ENCODE peak calls at places on chromosomes 16 and 17, in nine cellular contexts. I is CD8-positive, alpha-beta T cell; V is H9; E is cardiac muscle cell; Y is SK-N-SH; R is psoas muscle; Q is esophagus muscularis mucosa; T is transverse colon; M is body of pancreas. W is an unnamed sample. For H3K27me3, the result is how much of the 10 kb centered on the place peaks cover.

GRCh38 chr17:66312912-66313311 is 10.5 kb downstream of the PRKCA start:
- DNase-seq in I (no peak), V (no peak), E (no peak), Y (no peak), R (no peak), Q (no peak), T (no peak), M (no peak), W (no peak)

GRCh38 chr16:53642094-53642493 is 61.6 kb downstream of the RPGRIP1L start:
- DNase-seq in I (no peak), V (no peak), E (no peak), Y (no peak), R (no peak), Q (no peak), T (no peak), M (no peak), W (no peak)

GRCh38 chr16:30349695-30350094 is 5.4 kb downstream of the CD2BP2 start:
- DNase-seq in I (no peak), V (no peak), E (no peak), Y (no peak), R (no peak), Q (no peak), T (peak), M (no peak), W (no peak)

GRCh38 chr16:698911-699671 is 6.5 kb downstream of the FBXL16 start:
- DNase-seq in I (no peak), V (no peak), E (no peak), Y (no peak), R (no peak), Q (no peak), T (no peak), M (no peak), W (no peak)

GRCh38 chr17:16877102-16877501 is 94.8 kb downstream of the TNFRSF13B start:
- DNase-seq in I (no peak), V (no peak), E (no peak), Y (no peak), R (no peak), Q (no peak), T (no peak), M (no peak), W (no peak)

GRCh38 chr16:3661311-3661710 is 6.8 kb downstream of the DNASE1 start:
- DNase-seq in I (no peak), V (no peak), E (no peak), Y (no peak), R (no peak), Q (no peak), T (no peak), M (no peak), W (no peak)

GRCh38 chr17:33038740-33039139 is 47.1 kb downstream of the SPACA3 start:
- DNase-seq in I (no peak), V (peak), E (peak), Y (peak), R (peak), Q (no peak), T (peak), M (peak), W (no peak)

GRCh38 chr16:11452746-11453344 is 107.6 kb downstream of the RMI2 start:
- DNase-seq in I (no peak), V (no peak), E (no peak), Y (no peak), R (no peak), Q (no peak), T (no peak), M (no peak), W (no peak)

GRCh38 chr17:80113033-80113484 is 11.7 kb downstream of the GAA start:
- DNase-seq in I (no peak), V (peak), E (no peak), Y (no peak), R (no peak), Q (no peak), T (no peak), M (no peak), W (no peak)

GRCh38 chr16:8204769-8205168 is 385.5 kb downstream of the TMEM114 start:
- DNase-seq in I (no peak), V (no peak), E (no peak), Y (no peak), R (no peak), Q (no peak), T (no peak), M (no peak), W (no peak)

GRCh38 chr17:1997146-1997586 is 28.0 kb downstream of the RTN4RL1 start:
- DNase-seq in I (no peak), V (no peak), E (no peak), Y (no peak), R (no peak), Q (no peak), T (no peak), M (peak), W (no peak)

GRCh38 chr17:57519199-57519598 is 225.9 kb downstream of the CCDC182 start:
- DNase-seq in I (no peak), V (no peak), E (peak), Y (no peak), R (no peak), Q (no peak), T (no peak), M (no peak), W (no peak)

GRCh38 chr16:80369559-80369958 is 171.2 kb upstream of the DYNLRB2 start:
- DNase-seq in I (no peak), V (peak), E (peak), Y (peak), R (no peak), Q (peak), T (peak), M (peak), W (peak)

GRCh38 chr16:30078744-30079143 is 3.0 kb downstream of the PPP4C start:
- DNase-seq in I (no peak), V (no peak), E (no peak), Y (no peak), R (no peak), Q (no peak), T (no peak), M (no peak), W (no peak)

GRCh38 chr16:87486282-87486681 is 6.5 kb downstream of the ZCCHC14 start:
- DNase-seq in I (no peak), V (no peak), E (no peak), Y (no peak), R (no peak), Q (no peak), T (no peak), M (no peak), W (no peak)

GRCh38 chr17:18857864-18858566 is at the start of gene PRPSAP2:
- DNase-seq in I (peak), V (peak), E (peak), Y (peak), R (peak), Q (peak), T (peak), M (peak), W (peak)

GRCh38 chr17:42832213-42832933 is 824 bp upstream of the PSME3 start:
- DNase-seq in I (no peak), V (no peak), E (no peak), Y (peak), R (no peak), Q (no peak), T (no peak), M (peak), W (no peak)

GRCh38 chr16:86307518-86307903 is 202.8 kb upstream of the FOXF1 start:
- DNase-seq in I (no peak), V (no peak), E (no peak), Y (no peak), R (no peak), Q (no peak), T (no peak), M (no peak), W (no peak)

GRCh38 chr16:30335598-30336474 is 19.3 kb downstream of the CD2BP2 start:
- DNase-seq in I (peak), V (peak), E (no peak), Y (no peak), R (no peak), Q (peak), T (peak), M (peak), W (no peak)

GRCh38 chr17:79647456-79647915 is 36.6 kb upstream of the RBFOX3 start:
- DNase-seq in I (no peak), V (peak), E (no peak), Y (peak), R (no peak), Q (peak), T (no peak), M (no peak), W (no peak)

GRCh38 chr16:14564881-14565687 is 65.0 kb downstream of the PARN start:
- DNase-seq in I (no peak), V (no peak), E (no peak), Y (no peak), R (no peak), Q (no peak), T (no peak), M (no peak), W (no peak)

GRCh38 chr16:53714080-53715050 is 10.4 kb downstream of the FTO start:
- DNase-seq in I (no peak), V (no peak), E (no peak), Y (no peak), R (no peak), Q (no peak), T (no peak), M (no peak), W (no peak)

GRCh38 chr17:935485-935884 is 44.1 kb downstream of the NXN start:
- DNase-seq in I (no peak), V (no peak), E (no peak), Y (no peak), R (no peak), Q (no peak), T (no peak), M (no peak), W (no peak)

GRCh38 chr17:65956814-65957213 is 235.1 kb downstream of the CEP112 start:
- DNase-seq in I (no peak), V (no peak), E (no peak), Y (no peak), R (no peak), Q (no peak), T (no peak), M (no peak), W (no peak)

GRCh38 chr16:28826141-28826540 is 3.3 kb downstream of the ATXN2L start:
- DNase-seq in I (no peak), V (no peak), E (no peak), Y (no peak), R (no peak), Q (no peak), T (no peak), M (no peak), W (no peak)

GRCh38 chr16:68524069-68524820 is 14.8 kb upstream of the ZFP90 start:
- DNase-seq in I (no peak), V (no peak), E (no peak), Y (no peak), R (no peak), Q (no peak), T (no peak), M (no peak), W (no peak)

GRCh38 chr17:17693253-17693954 is 12.1 kb downstream of the RAI1 start:
- DNase-seq in I (no peak), V (peak), E (peak), Y (peak), R (peak), Q (no peak), T (peak), M (peak), W (no peak)

GRCh38 chr16:85187002-85187401 is 74.7 kb upstream of the CIBAR2 start:
- DNase-seq in I (no peak), V (no peak), E (peak), Y (no peak), R (peak), Q (no peak), T (no peak), M (no peak), W (no peak)

GRCh38 chr17:36657763-36658490 is 56.5 kb downstream of the MRM1 start:
- DNase-seq in I (peak), V (peak), E (peak), Y (peak), R (no peak), Q (no peak), T (peak), M (no peak), W (no peak)

GRCh38 chr17:49513044-49513395 is 17.9 kb downstream of the NGFR start:
- DNase-seq in I (no peak), V (no peak), E (no peak), Y (no peak), R (no peak), Q (no peak), T (no peak), M (no peak), W (no peak)

GRCh38 chr16:70717817-70718216 is 32.0 kb upstream of the MTSS2 start:
- DNase-seq in I (no peak), V (no peak), E (no peak), Y (no peak), R (no peak), Q (no peak), T (no peak), M (no peak), W (no peak)

GRCh38 chr16:70717065-70717464 is 31.2 kb upstream of the MTSS2 start:
- DNase-seq in I (no peak), V (no peak), E (no peak), Y (no peak), R (no peak), Q (no peak), T (no peak), M (no peak), W (no peak)

GRCh38 chr16:70715113-70715711 is 29.4 kb upstream of the MTSS2 start:
- DNase-seq in I (no peak), V (no peak), E (no peak), Y (peak), R (peak), Q (no peak), T (peak), M (peak), W (no peak)

GRCh38 chr16:70714526-70715112 is 28.8 kb upstream of the MTSS2 start:
- DNase-seq in I (no peak), V (no peak), E (no peak), Y (no peak), R (no peak), Q (no peak), T (no peak), M (no peak), W (no peak)

GRCh38 chr16:70715860-70716357 is 30.1 kb upstream of the MTSS2 start:
- DNase-seq in I (no peak), V (no peak), E (no peak), Y (peak), R (no peak), Q (no peak), T (no peak), M (peak), W (no peak)
- H3K27ac ChIP-seq in I (no peak), V (no peak), E (peak), Y (peak), R (peak), Q (peak), T (peak), M (peak), W (peak)

GRCh38 chr17:77478281-77478680 is 337.5 kb downstream of the SEC14L1 start:
- DNase-seq in I (no peak), V (no peak), E (no peak), Y (no peak), R (no peak), Q (no peak), T (no peak), M (no peak), W (no peak)

GRCh38 chr17:77478899-77479298 is 338.1 kb downstream of the SEC14L1 start:
- DNase-seq in I (no peak), V (no peak), E (no peak), Y (no peak), R (no peak), Q (no peak), T (no peak), M (no peak), W (no peak)

GRCh38 chr17:77476006-77476405 is 335.2 kb downstream of the SEC14L1 start:
- DNase-seq in I (no peak), V (no peak), E (no peak), Y (no peak), R (no peak), Q (no peak), T (no peak), M (no peak), W (no peak)

GRCh38 chr17:77476498-77476897 is 335.7 kb downstream of the SEC14L1 start:
- DNase-seq in I (no peak), V (no peak), E (no peak), Y (no peak), R (no peak), Q (no peak), T (no peak), M (no peak), W (no peak)

DNA sequence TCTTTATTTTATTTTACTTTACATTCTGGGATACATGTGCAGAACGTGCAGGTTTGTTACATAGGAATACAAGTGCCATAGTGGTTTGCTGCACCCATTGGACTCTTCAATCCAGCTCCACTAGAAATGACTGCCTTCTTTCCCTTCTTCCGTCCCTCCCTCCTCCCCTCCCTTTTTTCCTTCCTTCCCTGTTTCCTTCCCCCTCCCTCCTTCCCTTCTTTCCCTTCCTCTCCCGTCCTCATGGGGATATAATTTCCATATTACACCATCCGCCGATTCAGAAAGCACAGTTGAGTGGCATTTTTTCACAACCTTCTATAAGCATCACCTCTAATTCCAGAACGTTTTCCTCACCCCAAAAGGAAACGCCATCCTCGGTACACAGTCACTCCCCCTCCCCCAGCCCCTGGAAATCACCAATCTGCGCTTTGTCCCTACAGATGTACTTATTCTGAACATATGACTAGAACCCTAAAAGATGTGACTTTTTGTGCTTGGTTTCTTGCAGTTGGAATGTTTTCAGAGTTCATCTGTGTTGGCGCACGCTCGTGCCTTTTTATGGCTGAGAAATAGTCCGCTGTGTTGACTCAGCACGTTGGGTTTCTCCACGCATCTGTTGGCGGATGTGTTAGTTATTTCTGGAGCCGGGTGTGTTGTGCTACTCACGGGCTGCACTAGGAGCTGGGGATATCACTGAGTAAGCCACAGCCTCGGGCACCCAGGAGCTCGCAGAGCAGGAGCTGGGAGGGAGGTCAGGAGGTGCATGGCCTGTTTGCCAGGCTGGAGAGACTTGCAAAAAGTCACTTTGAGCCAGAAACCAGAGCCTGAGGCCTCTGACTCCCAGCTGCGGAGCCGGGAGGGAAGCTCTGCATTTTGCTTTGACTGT is 336.4 kb downstream of the SEC14L1 start:
- DNase-seq in I (no peak), V (no peak), E (peak), Y (peak), R (peak), Q (no peak), T (peak), M (peak), W (peak)
- TF ChIP-seq CTCF in I (no peak), V (no peak), E (no peak), Y (no peak), R (no peak), Q (no peak), T (no peak), M (no peak), W (peak)

DNA sequence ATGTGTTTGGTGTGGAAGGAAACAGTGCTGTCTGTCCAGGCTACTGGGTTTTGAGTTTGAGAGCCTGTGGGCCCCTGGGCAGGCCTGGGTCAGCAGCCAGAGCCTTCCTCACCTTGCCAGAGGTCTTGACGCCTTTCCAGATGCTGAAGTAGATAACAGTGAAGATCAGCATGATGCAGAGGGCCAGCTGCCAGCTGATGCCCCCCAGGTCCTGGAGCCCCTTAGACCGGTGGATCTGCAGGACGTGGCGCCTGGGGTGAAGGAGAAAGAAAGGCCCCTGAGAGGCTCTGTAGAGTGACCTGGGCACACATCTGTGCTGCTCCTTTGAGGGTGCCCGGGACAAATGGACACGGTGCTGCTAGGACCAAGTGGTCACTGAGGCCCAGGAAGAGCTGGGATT is 18.4 kb downstream of the SLC6A4 start:
- DNase-seq in I (no peak), V (no peak), E (no peak), Y (no peak), R (no peak), Q (no peak), T (no peak), M (no peak), W (no peak)
- H3K27me3 ChIP-seq in I (under half), V (under half), E (under half), Y (under half), R (under half), Q (under half), T (under half), M (under half), W (under half)

DNA sequence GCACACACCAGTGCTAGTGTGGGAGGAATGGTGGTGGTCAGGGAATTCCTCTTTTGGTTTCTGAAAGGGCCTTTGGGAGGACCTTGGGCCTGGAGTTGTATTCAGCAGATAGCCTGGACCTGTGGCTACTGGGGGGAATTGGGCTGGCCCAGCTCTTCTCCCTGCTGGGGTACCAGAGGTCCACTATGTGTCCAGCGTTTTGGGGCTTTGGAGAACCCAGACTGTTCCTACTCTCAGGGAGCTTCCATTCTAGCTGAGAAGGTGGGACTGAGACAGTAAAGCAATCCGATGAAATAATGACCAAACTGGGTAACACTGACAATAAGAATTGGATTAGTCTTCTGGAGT is 2.4 kb downstream of the EPN3 start:
- DNase-seq in I (no peak), V (no peak), E (no peak), Y (no peak), R (no peak), Q (no peak), T (no peak), M (no peak), W (no peak)
- H3K27ac ChIP-seq in I (no peak), V (no peak), E (no peak), Y (no peak), R (no peak), Q (no peak), T (peak), M (peak), W (no peak)

GRCh38 chr17:82870091-82870491 is 30.3 kb upstream of the ZNF750 start:
- DNase-seq in I (no peak), V (no peak), E (no peak), Y (no peak), R (no peak), Q (no peak), T (no peak), M (no peak), W (no peak)

GRCh38 chr17:82872591-82873520 is 33.0 kb upstream of the ZNF750 start:
- DNase-seq in I (no peak), V (no peak), E (no peak), Y (no peak), R (no peak), Q (no peak), T (no peak), M (no peak), W (no peak)

GRCh38 chr17:82870541-82870940 is 30.7 kb upstream of the ZNF750 start:
- DNase-seq in I (no peak), V (no peak), E (no peak), Y (no peak), R (no peak), Q (no peak), T (no peak), M (no peak), W (no peak)

GRCh38 chr17:82871776-82872561 is 32.1 kb upstream of the ZNF750 start:
- DNase-seq in I (no peak), V (no peak), E (no peak), Y (no peak), R (no peak), Q (no peak), T (no peak), M (no peak), W (no peak)

GRCh38 chr17:82871056-82871775 is 31.4 kb upstream of the ZNF750 start:
- DNase-seq in I (no peak), V (no peak), E (no peak), Y (no peak), R (no peak), Q (no peak), T (no peak), M (no peak), W (no peak)
- TF ChIP-seq CTCF in I (no peak), V (peak), E (no peak), Y (no peak), R (no peak), Q (no peak), T (no peak), M (no peak), W (no peak)

DNA sequence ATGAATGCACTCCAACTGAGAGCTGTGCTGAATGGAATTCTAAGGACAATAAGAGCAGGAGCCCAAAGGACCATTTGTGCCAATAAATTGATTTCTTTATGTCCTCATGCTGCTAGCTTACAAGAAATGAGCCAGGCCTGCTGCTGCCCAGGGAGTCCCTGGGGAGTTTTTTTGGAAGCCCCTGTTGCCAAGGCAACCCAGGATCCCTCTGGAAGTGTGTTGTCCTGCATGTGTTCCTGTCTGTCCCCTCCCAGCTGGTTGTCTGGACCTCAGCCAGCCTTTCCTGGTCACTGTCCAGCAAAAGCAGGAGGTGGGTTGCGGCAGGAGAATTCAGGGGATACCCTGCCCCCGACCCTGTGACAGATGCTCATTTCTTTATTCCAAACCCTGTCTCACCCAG is 51.0 kb upstream of the GPRC5B start:
- DNase-seq in I (no peak), V (no peak), E (no peak), Y (peak), R (no peak), Q (no peak), T (no peak), M (no peak), W (no peak)
- H3K27me3 ChIP-seq in I (under half), V (under half), E (under half), Y (under half), R (under half), Q (under half), T (under half), M (under half), W (under half)

W was measured in tibial nerve.